ENCODE peak calls at places on chromosomes 16 and 17, in nine cellular contexts. V, Q, Y, F, B, U, J, S and H are unnamed samples.
A peak's percentile ranks its signal among the peaks of the same experiment; 100 is the strongest.

GRCh38 chr17:50074227-50074626 is 18.3 kb downstream of the ITGA3 start:
- DNase-seq in V (no peak), Y (no peak), B (no peak), S (no peak), F (no peak), U (no peak), J (no peak), Q (no peak), H (no peak)

GRCh38 chr16:88195021-88195581 is 187.7 kb upstream of the ZNF469 start:
- DNase-seq in U (no peak), B (peak; percentile 47), V (no peak), F (no peak), Y (no peak), S (no peak), Q (no peak), J (no peak), H (no peak)

GRCh38 chr17:42118545-42118944 is 2.6 kb downstream of the KAT2A start:
- DNase-seq in Q (no peak), Y (no peak), J (peak; percentile 41), U (peak; percentile 31), S (no peak), V (no peak), F (peak; percentile 57), B (no peak), H (peak; percentile 62)

GRCh38 chr17:74008196-74008595 is 195.3 kb upstream of the RPL38 start:
- DNase-seq in B (no peak), F (peak; percentile 88), J (peak; percentile 6), Y (no peak), U (no peak), S (no peak), Q (no peak), V (no peak), H (no peak)

GRCh38 chr16:21150375-21151001 is at the start of gene DNAH3:
- DNase-seq in B (no peak), Y (no peak), V (no peak), F (no peak), J (no peak), S (no peak), Q (no peak), U (no peak), H (no peak)

GRCh38 chr17:59503489-59503888 is 61.9 kb upstream of the DHX40 start:
- DNase-seq in J (no peak), B (no peak), S (no peak), Q (no peak), F (no peak), Y (no peak), V (no peak), U (no peak), H (no peak)

GRCh38 chr17:58097384-58098088 is 14.3 kb downstream of the DYNLL2 start:
- DNase-seq in J (no peak), B (no peak), S (no peak), Y (no peak), U (no peak), Q (no peak), F (no peak), V (no peak), H (no peak)

GRCh38 chr17:22373911-22374310 is 681.6 kb downstream of the KCNJ18 start:
- DNase-seq in Q (no peak), U (no peak), J (no peak), S (no peak), V (no peak), B (no peak), F (no peak), Y (no peak), H (no peak)

GRCh38 chr16:19804538-19805323 is 79.9 kb downstream of the GPRC5B start:
- DNase-seq in U (peak; percentile 16), Y (no peak), F (peak; percentile 84), V (peak; percentile 59), B (no peak), J (peak; percentile 48), Q (no peak), S (no peak), H (peak; percentile 13)

GRCh38 chr16:55530316-55530856 is 21.5 kb downstream of the LPCAT2 start:
- DNase-seq in V (no peak), B (no peak), U (no peak), S (no peak), Y (no peak), J (no peak), Q (no peak), F (no peak), H (no peak)

GRCh38 chr16:55528974-55529373 is 20.1 kb downstream of the LPCAT2 start:
- DNase-seq in S (no peak), B (no peak), Q (no peak), V (no peak), J (no peak), F (no peak), U (no peak), Y (no peak), H (no peak)

GRCh38 chr16:55527885-55528284 is 19.0 kb downstream of the LPCAT2 start:
- DNase-seq in S (no peak), Q (no peak), Y (no peak), U (no peak), F (peak; percentile 11), J (no peak), B (no peak), V (no peak), H (no peak)

GRCh38 chr16:55521792-55522191 is 12.9 kb downstream of the LPCAT2 start:
- DNase-seq in V (no peak), F (no peak), U (no peak), S (no peak), B (no peak), J (no peak), Y (no peak), Q (no peak), H (no peak)

DNA sequence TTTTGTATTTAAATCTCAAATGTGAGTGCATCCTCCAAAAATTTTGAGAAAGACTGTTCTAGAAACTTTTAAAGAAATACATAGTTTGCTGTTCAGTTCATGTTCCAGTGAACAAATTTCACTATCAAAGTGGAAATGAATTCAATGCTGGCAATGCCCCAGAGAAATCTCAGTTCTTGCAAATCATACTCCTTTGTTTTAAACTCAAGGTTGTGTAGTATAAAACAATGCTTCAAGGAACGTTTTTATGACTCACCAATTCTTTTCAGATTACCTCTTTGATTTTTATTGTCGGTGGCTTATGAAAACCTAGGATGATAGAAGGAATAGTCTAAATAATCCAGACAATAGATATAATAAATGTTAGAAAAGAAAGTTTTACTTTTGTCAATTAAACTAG is 17.6 kb downstream of the LPCAT2 start:
- DNase-seq in J (no peak), B (no peak), Q (no peak), F (no peak), S (no peak), V (no peak), U (no peak), Y (no peak), H (no peak)
- H3K27me3 ChIP-seq in J (no peaks in the 10 kb centered on the region), B (no peaks in the 10 kb centered on the region), Q (no peaks in the 10 kb centered on the region), F (no peaks in the 10 kb centered on the region), S (no peaks in the 10 kb centered on the region), V (no peaks in the 10 kb centered on the region), U (no peaks in the 10 kb centered on the region), Y (no peaks in the 10 kb centered on the region), H (no peaks in the 10 kb centered on the region)

GRCh38 chr17:65332779-65333178 is 195.6 kb downstream of the RGS9 start:
- DNase-seq in S (no peak), Q (no peak), U (no peak), Y (no peak), J (no peak), F (no peak), V (no peak), B (no peak), H (no peak)

GRCh38 chr17:65324574-65324973 is 187.4 kb downstream of the RGS9 start:
- DNase-seq in J (no peak), Q (no peak), B (no peak), S (no peak), U (no peak), V (no peak), Y (no peak), F (no peak), H (no peak)

GRCh38 chr17:65324977-65325376 is 187.8 kb downstream of the RGS9 start:
- DNase-seq in U (no peak), B (no peak), Q (no peak), J (no peak), Y (no peak), F (no peak), V (peak; percentile 36), S (no peak), H (no peak)

GRCh38 chr17:65332375-65332774 is 195.2 kb downstream of the RGS9 start:
- DNase-seq in J (no peak), B (no peak), Y (peak; percentile 82), U (no peak), S (peak; percentile 2), F (peak; percentile 37), V (no peak), Q (no peak), H (no peak)

GRCh38 chr17:65328567-65328966 is 191.4 kb downstream of the RGS9 start:
- DNase-seq in V (no peak), U (no peak), Q (no peak), J (no peak), S (no peak), F (no peak), Y (no peak), B (no peak), H (no peak)
- H3K27me3 ChIP-seq in V (no peaks in the 10 kb centered on the region), U (no peaks in the 10 kb centered on the region), Q (no peaks in the 10 kb centered on the region), J (no peaks in the 10 kb centered on the region), S (no peaks in the 10 kb centered on the region), F (no peaks in the 10 kb centered on the region), Y (no peaks in the 10 kb centered on the region), B (peaks cover 13% of the 10 kb centered on the region), H (peaks cover 20% of the 10 kb centered on the region)

DNA sequence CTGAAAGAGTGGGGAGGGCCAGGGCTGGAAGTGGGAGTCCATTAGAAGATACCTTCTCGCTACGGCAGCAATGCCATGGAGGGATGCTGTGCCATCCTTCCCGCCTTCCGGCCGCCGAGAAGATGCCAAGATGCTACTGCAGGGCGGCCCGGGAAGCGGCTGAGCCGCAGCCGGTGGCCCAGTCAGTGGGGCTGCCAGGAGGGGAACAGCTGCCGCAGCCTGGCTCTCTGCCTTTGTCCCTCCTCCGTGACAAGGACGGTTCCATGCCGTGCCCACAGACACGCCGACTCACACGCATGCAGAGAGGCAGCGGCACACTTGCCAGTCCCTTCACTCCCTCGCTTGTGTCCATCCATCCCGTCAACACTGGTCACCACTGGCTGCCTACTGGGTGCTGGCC is 20.2 kb upstream of the NCBP3 start:
- DNase-seq in V (no peak), B (no peak), Y (no peak), Q (no peak), U (no peak), J (no peak), S (no peak), F (no peak), H (no peak)
- H3K27me3 ChIP-seq in V (no peaks in the 10 kb centered on the region), B (no peaks in the 10 kb centered on the region), Y (no peaks in the 10 kb centered on the region), Q (no peaks in the 10 kb centered on the region), U (no peaks in the 10 kb centered on the region), J (no peaks in the 10 kb centered on the region), S (no peaks in the 10 kb centered on the region), F (no peaks in the 10 kb centered on the region), H (no peaks in the 10 kb centered on the region)

DNA sequence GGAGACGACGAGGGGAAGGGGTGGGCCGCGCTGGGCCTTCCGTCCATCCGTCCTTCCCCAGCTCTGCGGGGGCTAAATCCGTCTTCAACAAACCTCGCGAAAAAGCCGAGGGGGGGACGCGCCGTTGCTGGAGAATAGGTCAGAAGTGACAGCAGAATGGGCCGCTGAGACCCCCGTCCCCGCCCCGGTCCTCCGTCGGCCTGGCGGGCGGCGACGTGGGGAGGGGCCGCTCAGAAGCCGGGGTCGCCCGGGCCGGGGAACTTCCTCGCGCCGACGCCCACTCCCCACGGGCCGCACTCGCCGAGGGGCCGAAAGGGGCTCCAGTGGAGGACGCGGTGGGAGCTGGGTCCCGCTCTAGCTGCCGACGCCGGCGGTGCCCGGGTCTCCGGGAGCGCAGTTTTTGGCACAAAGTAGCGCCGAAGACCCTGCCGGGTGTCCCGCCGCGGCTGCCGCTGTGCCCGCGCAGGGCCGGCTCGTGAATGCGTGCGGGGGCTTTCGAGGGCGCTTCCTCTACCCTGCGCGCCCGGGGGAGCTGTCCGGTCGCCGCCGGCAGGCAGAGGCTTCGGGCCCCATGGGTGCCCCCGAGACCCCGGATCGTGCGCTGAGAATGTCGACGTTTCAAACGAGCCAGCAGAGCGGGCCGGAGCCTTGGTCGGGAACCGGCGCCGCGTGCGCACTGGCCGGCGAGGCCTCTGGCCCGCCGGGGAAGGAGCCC is 46.4 kb upstream of the SLC38A10 start:
- DNase-seq in F (no peak), J (no peak), U (no peak), B (peak; percentile 72), Q (no peak), S (no peak), Y (no peak), V (no peak), H (no peak)
- H3K27me3 ChIP-seq in F (no peaks in the 10 kb centered on the region), J (peaks cover 71% of the 10 kb centered on the region), U (peaks cover 55% of the 10 kb centered on the region), B (peaks cover 99% of the 10 kb centered on the region), Q (peaks cover 78% of the 10 kb centered on the region), S (no peaks in the 10 kb centered on the region), Y (no peaks in the 10 kb centered on the region), V (no peaks in the 10 kb centered on the region), H (peaks cover 28% of the 10 kb centered on the region)